ENCODE peak calls at places on chromosome 19, in four cellular contexts. M, X, S and L are unnamed samples.

GRCh38 chr19:50266896-50267295 is 62.3 kb downstream of the KCNC3 start:
- DNase-seq in M (no peak), X (peak), S (no peak), L (no peak)

GRCh38 chr19:47564081-47564480 is 8.9 kb downstream of the ZNF541 start:
- DNase-seq in M (no peak), X (no peak), S (no peak), L (no peak)

GRCh38 chr19:12205296-12205695 is 42.4 kb downstream of the ZNF136 start:
- DNase-seq in M (no peak), X (no peak), S (no peak), L (no peak)

GRCh38 chr19:37872383-37872782 is 34.0 kb downstream of the WDR87 start:
- DNase-seq in M (no peak), X (no peak), S (no peak), L (no peak)

GRCh38 chr19:7739211-7739752 is 7.4 kb upstream of the CLEC4G start:
- DNase-seq in M (no peak), X (no peak), S (no peak), L (no peak)

GRCh38 chr19:45919678-45920077 is 5.1 kb upstream of the NANOS2 start:
- DNase-seq in M (no peak), X (no peak), S (peak), L (no peak)

GRCh38 chr19:32345261-32346207 is at the start of gene ZNF507:
- DNase-seq in M (peak), X (peak), S (peak), L (peak)

GRCh38 chr19:20334760-20335159 is 167.7 kb downstream of the ZNF486 start:
- DNase-seq in M (no peak), X (no peak), S (no peak), L (no peak)

GRCh38 chr19:12991296-12991695 is 4.0 kb upstream of the NFIX start:
- DNase-seq in M (no peak), X (no peak), S (no peak), L (no peak)

GRCh38 chr19:15288146-15288963 is 44.0 kb downstream of the BRD4 start:
- DNase-seq in M (no peak), X (peak), S (no peak), L (no peak)

GRCh38 chr19:44625531-44626066 is 12.2 kb downstream of the IGSF23 start:
- DNase-seq in M (peak), X (no peak), S (no peak), L (no peak)

GRCh38 chr19:12965017-12965811 is 4.2 kb upstream of the DAND5 start:
- DNase-seq in M (peak), X (peak), S (peak), L (peak)

GRCh38 chr19:31349160-31349881 is at the start of gene TSHZ3:
- DNase-seq in M (peak), X (peak), S (peak), L (peak)

GRCh38 chr19:58557253-58558065 is 952 bp downstream of the UBE2M start:
- DNase-seq in M (no peak), X (no peak), S (no peak), L (peak)

GRCh38 chr19:15115762-15116615 is 8.8 kb downstream of the SYDE1 start:
- DNase-seq in M (no peak), X (no peak), S (no peak), L (no peak)

GRCh38 chr19:9932835-9933234 is 3.5 kb downstream of the OLFM2 start:
- DNase-seq in M (no peak), X (no peak), S (no peak), L (no peak)

GRCh38 chr19:8240274-8241229 is 31.4 kb downstream of the CERS4 start:
- DNase-seq in M (peak), X (peak), S (peak), L (peak)

GRCh38 chr19:3857449-3858003 is 11.3 kb downstream of the ZFR2 start:
- DNase-seq in M (no peak), X (no peak), S (no peak), L (no peak)

GRCh38 chr19:10538204-10538603 is 5.5 kb upstream of the ATG4D start:
- DNase-seq in M (no peak), X (no peak), S (no peak), L (no peak)

GRCh38 chr19:23283925-23284324 is 33.7 kb upstream of the ZNF724 start:
- DNase-seq in M (peak), X (peak), S (no peak), L (peak)

GRCh38 chr19:29379257-29379986 is 146.4 kb upstream of the VSTM2B start:
- DNase-seq in M (no peak), X (no peak), S (no peak), L (no peak)

GRCh38 chr19:47107953-47108746 is 5.4 kb downstream of the ZC3H4 start:
- DNase-seq in M (no peak), X (no peak), S (no peak), L (no peak)

GRCh38 chr19:33719366-33720154 is 77.1 kb upstream of the KCTD15 start:
- DNase-seq in M (no peak), X (no peak), S (no peak), L (no peak)

GRCh38 chr19:10288662-10289166 is 1.0 kb upstream of the ICAM5 start:
- DNase-seq in M (no peak), X (peak), S (no peak), L (no peak)

GRCh38 chr19:15239337-15239949 is 7.2 kb upstream of the EPHX3 start:
- DNase-seq in M (no peak), X (no peak), S (no peak), L (no peak)

GRCh38 chr19:10544753-10545251 is 1.1 kb downstream of the ATG4D start:
- DNase-seq in M (no peak), X (peak), S (no peak), L (no peak)

GRCh38 chr19:44851427-44851826 is 5.3 kb downstream of the NECTIN2 start:
- DNase-seq in M (no peak), X (no peak), S (no peak), L (no peak)

GRCh38 chr19:44050740-44051653 is 839 bp upstream of the ZNF223 start:
- DNase-seq in M (peak), X (peak), S (no peak), L (no peak)

GRCh38 chr19:10408511-10409291 is 5.4 kb upstream of the CDC37 start:
- DNase-seq in M (no peak), X (peak), S (peak), L (no peak)

GRCh38 chr19:8922591-8922990 is 87.6 kb downstream of the MUC16 start:
- DNase-seq in M (no peak), X (no peak), S (no peak), L (no peak)

GRCh38 chr19:48511800-48512503 is at the start of gene LMTK3:
- DNase-seq in M (no peak), X (peak), S (no peak), L (no peak)

GRCh38 chr19:29775575-29775900 is 36.3 kb upstream of the CCNE1 start:
- DNase-seq in M (no peak), X (no peak), S (no peak), L (no peak)

GRCh38 chr19:13103585-13103923 is 896 bp upstream of the LYL1 start:
- DNase-seq in M (no peak), X (no peak), S (no peak), L (no peak)

GRCh38 chr19:29843180-29844051 is 31.6 kb downstream of the CCNE1 start:
- DNase-seq in M (peak), X (peak), S (peak), L (peak)

GRCh38 chr19:8608858-8609209 is 1.7 kb downstream of the ADAMTS10 start:
- DNase-seq in M (no peak), X (no peak), S (no peak), L (no peak)

GRCh38 chr19:48059331-48059730 is 15.5 kb upstream of the CABP5 start:
- DNase-seq in M (no peak), X (no peak), S (no peak), L (no peak)

GRCh38 chr19:4976412-4977298 is 7.7 kb downstream of the KDM4B start:
- DNase-seq in M (no peak), X (no peak), S (peak), L (peak)

GRCh38 chr19:37699057-37699456 is 20.5 kb downstream of the ZNF607 start:
- DNase-seq in M (no peak), X (no peak), S (no peak), L (no peak)

GRCh38 chr19:18377026-18377425 is 8.9 kb upstream of the GDF15 start:
- DNase-seq in M (no peak), X (no peak), S (no peak), L (no peak)

GRCh38 chr19:18368504-18369222 is 17.3 kb upstream of the GDF15 start:
- DNase-seq in M (no peak), X (no peak), S (no peak), L (no peak)

GRCh38 chr19:18373407-18373891 is 12.5 kb upstream of the GDF15 start:
- DNase-seq in M (no peak), X (no peak), S (no peak), L (no peak)

DNA sequence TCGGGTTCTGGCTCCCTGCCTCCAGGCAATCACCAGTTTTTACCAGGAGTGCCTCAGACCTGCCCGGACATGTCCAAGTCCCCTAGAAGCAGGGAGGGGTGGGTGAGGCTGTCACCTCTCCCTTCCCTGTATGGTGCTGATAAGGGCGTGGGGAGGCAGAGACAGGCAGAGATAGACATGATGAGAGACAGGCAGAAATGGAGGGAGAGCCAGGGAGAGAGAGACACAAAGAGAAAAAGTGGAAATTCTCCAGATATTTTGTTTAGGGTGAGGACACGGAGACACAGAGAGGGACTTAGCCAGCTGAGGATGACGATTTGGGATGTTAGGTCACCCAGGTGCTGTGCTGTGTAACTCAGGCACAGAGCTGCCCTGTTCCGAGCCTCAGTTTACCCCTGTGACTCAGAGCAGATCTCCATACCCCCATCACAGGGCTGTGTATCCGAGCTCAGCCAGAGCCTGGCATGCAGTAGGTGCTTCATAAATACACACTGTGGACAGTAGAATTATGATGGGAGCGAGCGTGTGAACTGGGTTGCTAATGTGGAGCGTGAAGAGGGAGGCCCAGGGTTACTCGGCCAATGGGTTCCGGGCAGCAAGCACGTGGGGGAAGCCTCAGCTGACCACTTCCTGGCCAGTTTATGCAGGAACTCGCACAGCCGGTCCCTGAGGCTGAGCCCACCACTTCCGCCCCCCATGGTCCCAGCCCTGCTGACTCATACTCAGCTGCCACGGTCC is 11.9 kb upstream of the GDF15 start:
- DNase-seq in M (peak), X (peak), S (peak), L (peak)
- H3K4me3 ChIP-seq in M (no peak), X (no peak), S (peak), L (no peak)

DNA sequence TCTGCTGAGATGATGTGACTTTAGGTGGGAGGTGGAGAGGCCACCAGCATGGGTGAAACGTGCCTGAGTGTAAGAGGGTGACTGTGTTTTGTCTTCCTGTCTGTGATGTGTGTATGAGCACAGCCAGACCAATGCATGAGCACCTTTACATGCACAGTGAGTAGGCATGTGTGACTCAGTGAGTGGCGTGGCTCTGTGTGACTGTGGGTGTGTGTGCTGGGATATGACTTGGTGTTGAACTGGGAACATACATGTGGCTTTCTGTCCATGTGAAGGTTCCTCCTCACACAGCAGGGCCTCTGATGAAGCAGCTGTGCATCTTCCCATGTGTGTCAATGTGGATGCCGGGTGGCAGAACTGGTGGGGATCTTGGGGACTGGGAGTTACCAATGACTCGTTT is 19.9 kb upstream of the LGALS13 start:
- DNase-seq in M (no peak), X (no peak), S (no peak), L (no peak)
- H3K4me3 ChIP-seq in M (no peak), X (no peak), S (no peak), L (no peak)

GRCh38 chr19:35935911-35936737 is at the start of gene LRFN3:
- DNase-seq in M (peak), X (peak), S (peak), L (peak)
- H3K4me3 ChIP-seq in M (peak), X (peak), S (peak), L (peak)

GRCh38 chr19:1273263-1274041 is 1.9 kb upstream of the FAM174C start:
- DNase-seq in M (no peak), X (no peak), S (peak), L (no peak)

GRCh38 chr19:1272423-1273262 is 2.7 kb upstream of the FAM174C start:
- DNase-seq in M (no peak), X (no peak), S (no peak), L (no peak)

GRCh38 chr19:1274852-1275259 is 474 bp upstream of the FAM174C start:
- DNase-seq in M (no peak), X (no peak), S (no peak), L (no peak)

GRCh38 chr19:1275260-1275975 is at the start of gene FAM174C:
- DNase-seq in M (peak), X (peak), S (peak), L (peak)

DNA sequence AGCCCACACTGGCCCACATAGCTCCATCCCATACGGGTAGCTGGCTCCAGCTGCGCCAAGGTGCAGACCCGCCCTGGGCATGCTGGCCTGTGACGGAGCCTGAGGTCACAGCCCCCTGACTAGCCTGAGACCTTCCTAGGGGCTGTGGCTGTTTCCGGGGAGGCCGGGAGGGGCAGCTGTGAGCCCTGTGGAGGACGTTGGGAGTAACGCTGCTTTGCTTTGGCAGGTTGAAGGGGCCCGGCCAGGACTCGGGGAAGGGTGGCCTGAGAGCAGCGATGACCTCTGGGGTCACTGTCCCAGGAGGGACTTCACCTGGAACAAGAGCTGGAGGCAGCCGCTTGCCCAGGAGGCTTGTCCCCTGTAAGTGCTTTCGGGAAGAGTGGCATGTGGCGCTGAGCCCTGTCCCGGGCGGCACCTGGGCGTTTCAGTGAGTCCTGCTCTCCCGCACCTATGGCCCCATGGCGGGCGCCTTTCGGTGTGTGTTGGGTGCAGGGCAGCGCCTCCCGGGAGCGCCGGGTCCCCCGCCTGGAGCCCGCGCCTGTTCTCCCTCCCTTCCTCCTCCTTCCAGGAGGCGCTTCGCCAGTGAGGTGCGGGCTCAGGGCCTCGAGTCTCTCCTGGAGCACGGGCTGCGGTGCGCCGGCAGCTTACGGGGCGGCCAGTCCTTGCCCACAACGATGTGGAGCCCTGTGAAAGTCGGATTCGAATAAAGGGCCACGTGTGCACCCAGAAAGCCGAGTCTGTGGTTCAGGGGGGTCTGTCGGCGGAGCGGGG is 1.1 kb upstream of the FAM174C start:
- DNase-seq in M (no peak), X (peak), S (peak), L (peak)
- H3K4me3 ChIP-seq in M (peak), X (no peak), S (peak), L (peak)

GRCh38 chr19:55368701-55369563 is 1.3 kb downstream of the IL11 start:
- DNase-seq in M (peak), X (no peak), S (no peak), L (no peak)

GRCh38 chr19:55368106-55368505 is 2.2 kb downstream of the IL11 start:
- DNase-seq in M (no peak), X (no peak), S (no peak), L (no peak)

GRCh38 chr19:55372316-55373081 is 2.2 kb upstream of the IL11 start:
- DNase-seq in M (peak), X (no peak), S (no peak), L (no peak)

GRCh38 chr19:55369651-55370304 is 485 bp downstream of the IL11 start:
- DNase-seq in M (peak), X (no peak), S (no peak), L (no peak)

DNA sequence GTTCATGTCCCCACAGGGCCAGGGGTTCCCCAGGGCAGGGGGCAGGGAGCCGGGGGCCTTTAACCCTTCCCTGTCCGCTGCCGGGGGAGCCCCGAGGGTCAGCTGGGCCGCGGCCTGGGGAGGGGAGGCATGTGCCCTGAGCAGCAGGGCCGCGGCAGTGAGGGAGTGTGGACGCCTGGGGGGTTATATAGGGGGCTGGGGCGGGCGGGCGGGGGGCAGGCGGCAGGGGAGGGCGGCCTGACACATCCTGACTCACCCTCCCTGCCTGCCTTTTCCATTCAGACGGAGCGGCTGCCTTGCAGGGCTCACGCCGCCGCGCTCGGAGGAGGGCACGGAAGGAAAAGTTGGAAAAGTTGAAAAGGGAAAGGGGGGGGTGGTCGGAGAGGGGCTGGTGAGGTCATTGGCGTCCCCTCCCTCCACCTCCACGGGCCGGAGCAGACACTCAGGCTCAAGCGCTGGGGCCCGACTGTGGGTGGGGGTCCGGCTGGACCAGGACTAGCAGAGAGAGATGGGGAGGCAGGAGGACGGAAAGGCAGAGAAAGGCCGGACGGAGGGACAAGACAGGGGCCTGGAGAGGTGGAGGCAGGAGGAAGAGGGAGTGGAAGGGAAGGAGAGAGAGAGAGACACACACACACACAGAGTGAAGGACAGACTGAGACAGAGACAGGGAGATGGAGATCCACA is at the start of gene IL11:
- DNase-seq in M (peak), X (no peak), S (no peak), L (no peak)
- H3K4me3 ChIP-seq in M (peak), X (no peak), S (peak), L (no peak)

DNA sequence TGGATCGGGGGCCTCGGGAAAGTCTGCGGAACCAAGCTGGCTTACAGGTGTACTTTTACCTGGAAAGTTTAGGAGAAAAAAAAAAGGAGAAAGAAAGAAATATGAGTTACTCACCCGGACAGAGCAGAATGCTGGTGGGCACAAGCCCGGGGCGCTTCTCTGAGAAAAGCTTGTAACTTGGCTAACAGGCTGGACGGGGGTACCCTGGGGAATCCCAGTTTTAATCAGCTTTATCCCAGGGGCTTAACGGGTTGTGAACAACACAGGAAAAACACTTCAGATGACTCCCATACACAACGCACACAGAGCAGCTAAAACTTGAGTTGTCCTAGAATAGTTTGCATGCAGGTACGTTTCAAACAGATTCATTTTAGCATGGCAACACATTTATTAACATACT is 37.3 kb downstream of the KLF2 start:
- DNase-seq in M (no peak), X (no peak), S (no peak), L (no peak)
- H3K4me3 ChIP-seq in M (no peak), X (no peak), S (no peak), L (no peak)